ENCODE peak calls at places on chromosome 22, in ten cellular contexts. E is A549, M is neural progenitor cell, A is neuronal stem cell, J is mammary epithelial cell, V is PC-3, R is hepatocyte, B is OCI-LY7, X is mesendoderm, T is astrocyte. Z is an unnamed sample. For H3K4me1, the result is how much of the 10 kb centered on the place peaks cover.

GRCh38 chr22:33034753-33035152 is 23.4 kb downstream of the SYN3 start:
- DNase-seq in R (no peak), T (no peak), M (no peak), E (no peak), J (no peak), A (no peak), X (no peak), B (no peak), V (no peak), Z (no peak)

GRCh38 chr22:37804886-37805857 is 2.6 kb upstream of the GCAT start:
- DNase-seq in M (peak), V (peak), X (peak), T (peak), J (peak), B (no peak), A (no peak), R (peak), E (peak), Z (no peak)

GRCh38 chr22:45878051-45878764 is 98.8 kb downstream of the WNT7B start:
- DNase-seq in M (peak), E (no peak), V (no peak), A (no peak), J (no peak), R (no peak), B (no peak), T (no peak), X (peak), Z (no peak)

GRCh38 chr22:27993201-27993635 is 74.2 kb upstream of the PITPNB start:
- DNase-seq in M (no peak), B (no peak), V (no peak), X (no peak), R (no peak), A (no peak), E (no peak), T (no peak), J (no peak), Z (no peak)

GRCh38 chr22:45649809-45650208 is 21.8 kb upstream of the ATXN10 start:
- DNase-seq in T (no peak), V (no peak), E (no peak), M (no peak), J (no peak), B (no peak), X (no peak), R (no peak), A (no peak), Z (no peak)

GRCh38 chr22:25358421-25359170 is 139.2 kb downstream of the CRYBB2 start:
- DNase-seq in X (no peak), T (no peak), B (no peak), M (no peak), R (no peak), A (no peak), V (no peak), E (no peak), J (no peak), Z (no peak)

GRCh38 chr22:24827305-24827704 is 21.3 kb downstream of the SGSM1 start:
- DNase-seq in E (no peak), R (peak), T (no peak), B (no peak), M (no peak), V (peak), A (no peak), J (no peak), X (no peak), Z (no peak)

GRCh38 chr22:46800102-46800857 is 37.8 kb downstream of the TBC1D22A start:
- DNase-seq in E (no peak), X (no peak), J (no peak), T (no peak), M (no peak), V (no peak), B (no peak), R (no peak), A (no peak), Z (no peak)

GRCh38 chr22:21942939-21943338 is 9.7 kb downstream of the PPM1F start:
- DNase-seq in J (no peak), B (no peak), V (no peak), X (no peak), E (no peak), R (no peak), T (no peak), A (no peak), M (no peak), Z (no peak)

GRCh38 chr22:49660794-49661781 is 166.6 kb downstream of the BRD1 start:
- DNase-seq in B (peak), A (no peak), M (no peak), T (no peak), X (no peak), J (no peak), V (no peak), R (no peak), E (no peak), Z (peak)

GRCh38 chr22:47474464-47474863 is 712.0 kb downstream of the TBC1D22A start:
- DNase-seq in T (no peak), A (no peak), M (no peak), R (no peak), X (no peak), E (no peak), V (no peak), B (no peak), J (no peak), Z (no peak)

GRCh38 chr22:25651332-25651731 is 86.9 kb downstream of the GRK3 start:
- DNase-seq in X (no peak), E (no peak), T (no peak), V (no peak), M (no peak), R (no peak), B (no peak), J (no peak), A (no peak), Z (no peak)

GRCh38 chr22:48677168-48677520 is 1150.5 kb downstream of the BRD1 start:
- DNase-seq in R (no peak), B (no peak), X (no peak), V (no peak), A (no peak), T (no peak), M (no peak), J (no peak), E (no peak), Z (no peak)

GRCh38 chr22:39122772-39123470 is 25.9 kb downstream of the APOBEC3H start:
- DNase-seq in V (no peak), R (no peak), A (no peak), M (no peak), J (no peak), E (no peak), T (no peak), X (no peak), B (no peak), Z (no peak)

GRCh38 chr22:18078329-18079041 is 695 bp downstream of the PEX26 start:
- DNase-seq in X (peak), T (peak), R (peak), E (peak), A (no peak), V (peak), J (peak), B (peak), M (no peak), Z (peak)

GRCh38 chr22:31973739-31974138 is 29.4 kb downstream of the YWHAH start:
- DNase-seq in R (no peak), B (no peak), V (no peak), T (no peak), X (no peak), M (no peak), A (no peak), J (no peak), E (no peak), Z (no peak)

GRCh38 chr22:49760630-49761571 is 66.8 kb downstream of the BRD1 start:
- DNase-seq in V (no peak), B (peak), T (no peak), A (no peak), J (no peak), X (no peak), E (no peak), R (no peak), M (no peak), Z (no peak)

GRCh38 chr22:45223304-45224117 is 17.2 kb downstream of the KIAA0930 start:
- DNase-seq in M (no peak), R (no peak), J (no peak), X (no peak), V (no peak), B (no peak), T (no peak), A (no peak), E (no peak), Z (no peak)

GRCh38 chr22:40714514-40714966 is 35.3 kb downstream of the MCHR1 start:
- DNase-seq in E (peak), T (peak), B (no peak), X (peak), A (peak), R (peak), M (peak), J (peak), V (peak), Z (no peak)

GRCh38 chr22:25057013-25057881 is 104.7 kb downstream of the KIAA1671 start:
- DNase-seq in X (peak), T (no peak), A (peak), E (peak), B (peak), J (peak), V (peak), M (peak), R (peak), Z (peak)

GRCh38 chr22:32996276-32996675 is 61.9 kb downstream of the SYN3 start:
- DNase-seq in X (no peak), B (no peak), T (no peak), A (no peak), M (no peak), V (no peak), J (no peak), E (no peak), R (no peak), Z (no peak)

GRCh38 chr22:25563757-25564319 is 637 bp upstream of the GRK3 start:
- DNase-seq in J (peak), B (peak), X (no peak), T (no peak), R (peak), A (no peak), M (peak), E (no peak), V (no peak), Z (peak)

GRCh38 chr22:50017701-50018224 is 5.2 kb upstream of the IL17REL start:
- DNase-seq in T (no peak), V (no peak), M (no peak), R (no peak), A (no peak), E (no peak), J (no peak), X (no peak), B (no peak), Z (no peak)

GRCh38 chr22:17784776-17785175 is 10.5 kb upstream of the BID start:
- DNase-seq in J (no peak), X (no peak), M (no peak), E (no peak), R (no peak), V (no peak), A (no peak), T (no peak), B (no peak), Z (no peak)

GRCh38 chr22:27919943-27920755 is 1.1 kb upstream of the PITPNB start:
- DNase-seq in R (peak), B (no peak), X (peak), M (peak), T (peak), V (peak), J (peak), E (peak), A (peak), Z (no peak)

GRCh38 chr22:23289851-23290724 is 109.8 kb downstream of the BCR start:
- DNase-seq in X (peak), E (peak), J (peak), R (peak), M (peak), B (peak), T (peak), V (peak), A (peak), Z (peak)

GRCh38 chr22:43274595-43275240 is 68.5 kb downstream of the SCUBE1 start:
- DNase-seq in B (no peak), X (no peak), J (peak), M (no peak), R (no peak), V (no peak), E (no peak), A (no peak), T (no peak), Z (no peak)

GRCh38 chr22:50074056-50074455 is 11.2 kb downstream of the MLC1 start:
- DNase-seq in E (no peak), J (no peak), B (no peak), A (no peak), T (peak), V (no peak), M (no peak), X (peak), R (no peak), Z (no peak)

GRCh38 chr22:41840216-41840615 is 7.3 kb downstream of the SREBF2 start:
- DNase-seq in A (no peak), E (no peak), R (no peak), V (no peak), M (no peak), B (no peak), T (no peak), X (no peak), J (no peak), Z (no peak)
- H3K4me1 ChIP-seq in A (under half), E (half or more), R (half or more), V (under half), M (under half), B (half or more), T (under half), X (under half), J (half or more), Z (half or more)

DNA sequence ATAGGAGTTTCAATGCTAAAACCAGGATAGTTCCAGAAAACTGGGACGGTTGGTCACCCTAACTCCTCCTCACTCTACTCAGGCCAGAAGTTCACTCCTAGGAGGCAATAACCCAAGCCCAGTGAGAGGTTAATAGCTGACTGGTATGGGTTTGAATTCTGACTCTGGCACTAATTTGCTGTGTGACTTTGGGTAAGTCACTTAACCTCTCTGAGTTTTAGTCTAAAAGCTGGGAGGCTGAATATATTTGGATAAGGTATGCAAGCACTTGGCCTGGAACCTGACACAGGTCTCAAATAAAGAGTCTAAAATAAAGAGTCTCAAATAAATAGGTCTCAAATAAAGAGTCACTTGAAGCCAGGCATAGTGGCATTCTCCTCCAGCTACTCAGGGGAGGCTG is 6.2 kb upstream of the SEC14L6 start:
- DNase-seq in R (no peak), X (no peak), V (no peak), M (no peak), T (no peak), A (no peak), E (no peak), J (no peak), B (no peak), Z (no peak)
- H3K4me3 ChIP-seq in R (no peak), X (no peak), V (no peak), M (no peak), T (no peak), A (no peak), E (no peak), J (no peak), B (no peak), Z (no peak)

GRCh38 chr22:19448739-19449421 is 1.4 kb upstream of the C22orf39 start:
- DNase-seq in J (no peak), X (peak), B (peak), V (no peak), T (no peak), E (no peak), A (no peak), M (peak), R (no peak), Z (peak)
- H3K4me2 ChIP-seq in J (peak), X (peak), B (peak), V (peak), T (peak), E (peak), A (no peak), M (peak), R (peak), Z (peak)

GRCh38 chr22:36435516-36436415 is 45.7 kb downstream of the TXN2 start:
- DNase-seq in A (no peak), E (no peak), V (no peak), M (peak), X (peak), T (no peak), J (peak), B (no peak), R (peak), Z (no peak)

GRCh38 chr22:36431977-36432376 is 44.2 kb upstream of the MYH9 start:
- DNase-seq in T (no peak), X (no peak), M (no peak), A (no peak), V (no peak), E (no peak), J (no peak), B (no peak), R (no peak), Z (no peak)

GRCh38 chr22:36432592-36433317 is 45.0 kb upstream of the MYH9 start:
- DNase-seq in X (peak), M (no peak), J (no peak), R (no peak), T (peak), A (no peak), E (no peak), B (no peak), V (no peak), Z (no peak)

GRCh38 chr22:36430863-36431262 is 43.1 kb upstream of the MYH9 start:
- DNase-seq in R (no peak), J (no peak), V (peak), T (no peak), M (no peak), A (no peak), X (no peak), E (peak), B (no peak), Z (no peak)

DNA sequence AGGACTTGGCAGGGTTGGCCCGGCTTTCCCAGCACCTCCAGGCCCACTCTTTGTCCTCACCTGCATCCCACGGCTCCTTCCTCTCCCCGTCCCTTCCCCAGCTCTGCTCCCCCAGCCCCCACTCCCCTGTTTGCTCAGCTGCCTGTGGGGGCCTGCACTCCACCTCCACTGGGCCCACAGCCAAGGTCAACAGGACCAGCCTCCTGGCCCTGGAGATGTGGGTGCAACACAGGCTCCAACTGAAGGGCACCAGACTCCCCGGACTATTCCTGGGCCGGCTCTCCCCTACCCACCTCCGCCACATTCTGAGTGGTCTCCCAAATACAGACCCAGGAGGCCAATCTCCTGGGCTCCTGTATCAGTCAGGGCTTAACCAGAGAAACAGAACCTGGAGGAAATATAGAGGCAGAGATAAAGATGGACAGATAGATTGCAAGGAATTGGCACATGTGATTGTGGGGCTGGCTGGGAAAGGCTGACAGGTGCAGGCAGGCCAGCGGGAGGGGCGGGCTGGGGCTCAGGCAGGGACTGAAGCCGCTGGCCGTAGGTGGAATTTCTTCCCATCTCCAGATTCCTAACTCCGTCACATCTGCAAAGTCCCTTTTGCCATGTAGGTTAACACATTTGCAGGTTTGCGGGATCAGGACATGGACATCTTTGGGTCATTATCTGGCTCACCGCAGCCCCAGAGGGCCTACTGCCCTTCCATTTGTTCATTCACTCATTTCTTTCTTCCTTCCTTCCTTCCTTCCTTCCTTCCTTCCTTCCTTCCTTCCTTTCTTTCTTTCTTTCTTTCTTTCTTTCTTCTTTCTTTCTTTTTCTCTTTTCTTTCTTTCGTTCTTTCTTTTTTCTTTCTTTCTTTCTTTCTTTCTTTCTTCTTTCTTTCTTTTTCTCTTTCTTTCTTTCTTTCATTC is 45.8 kb upstream of the MYH9 start:
- DNase-seq in V (no peak), X (no peak), A (no peak), R (no peak), M (no peak), T (no peak), B (no peak), J (no peak), E (no peak), Z (no peak)
- H3K4me1 ChIP-seq in V (under half), X (under half), A (under half), R (under half), M (under half), T (under half), B (under half), J (under half), E (half or more), Z (under half)

Z was measured in Karpas-422.